ENCODE peak calls at places on chromosomes 12 and 14, in seven cellular contexts. K, V, X, J, U, S and A are unnamed samples.

GRCh38 chr14:58865520-58866281 is 227.9 kb downstream of the DACT1 start:
- DNase-seq in K (peak; percentile 44), V (no peak), X (no peak), J (no peak), U (no peak), S (peak; percentile 11), A (peak; percentile 73)

GRCh38 chr14:64826845-64827244 is 52.9 kb downstream of the SPTB start:
- DNase-seq in K (no peak), V (no peak), X (no peak), J (no peak), U (no peak), S (no peak), A (no peak)

GRCh38 chr14:103755060-103755459 is 39.5 kb downstream of the ZFYVE21 start:
- DNase-seq in K (no peak), V (no peak), X (no peak), J (no peak), U (no peak), S (no peak), A (no peak)

GRCh38 chr12:129193263-129193871 is 340.1 kb downstream of the GLT1D1 start:
- DNase-seq in K (no peak), V (peak; percentile 30), X (peak; percentile 5), J (peak; percentile 29), U (peak; percentile 48), S (peak; percentile 53), A (no peak)

GRCh38 chr12:63353559-63353958 is 202.6 kb upstream of the AVPR1A start:
- DNase-seq in K (no peak), V (peak; percentile 26), X (no peak), J (peak; percentile 12), U (no peak), S (peak; percentile 56), A (peak; percentile 3)

GRCh38 chr14:50335389-50335788 is 23.3 kb downstream of the DMAC2L start:
- DNase-seq in K (no peak), V (peak; percentile 83), X (no peak), J (peak; percentile 54), U (peak; percentile 72), S (peak; percentile 72), A (no peak)

GRCh38 chr12:42469355-42470006 is 120.1 kb downstream of the PRICKLE1 start:
- DNase-seq in K (no peak), V (no peak), X (no peak), J (no peak), U (no peak), S (no peak), A (no peak)

GRCh38 chr12:12880537-12880936 is 10.8 kb upstream of the GPRC5A start:
- DNase-seq in K (no peak), V (no peak), X (no peak), J (no peak), U (no peak), S (no peak), A (no peak)

GRCh38 chr12:120972870-120973543 is 5.3 kb upstream of the HNF1A start:
- DNase-seq in K (no peak), V (no peak), X (peak; percentile 54), J (no peak), U (no peak), S (no peak), A (no peak)

GRCh38 chr12:107309020-107309419 is 215.7 kb upstream of the CRY1 start:
- DNase-seq in K (no peak), V (no peak), X (no peak), J (no peak), U (no peak), S (no peak), A (no peak)

GRCh38 chr12:40253936-40254335 is 29.1 kb downstream of the LRRK2 start:
- DNase-seq in K (no peak), V (peak; percentile 73), X (no peak), J (no peak), U (no peak), S (no peak), A (peak; percentile 12)

GRCh38 chr12:55743967-55744931 is 1.3 kb downstream of the GDF11 start:
- DNase-seq in K (no peak), V (no peak), X (no peak), J (no peak), U (no peak), S (no peak), A (no peak)

GRCh38 chr12:43370299-43370698 is 181.7 kb downstream of the ADAMTS20 start:
- DNase-seq in K (peak; percentile 18), V (peak; percentile 47), X (no peak), J (peak; percentile 17), U (no peak), S (peak; percentile 63), A (peak; percentile 64)

GRCh38 chr12:52233462-52234141 is 559 bp downstream of the KRT7 start:
- DNase-seq in K (no peak), V (no peak), X (no peak), J (peak; percentile 54), U (no peak), S (no peak), A (no peak)

GRCh38 chr14:81137316-81137715 is 83.4 kb downstream of the GTF2A1 start:
- DNase-seq in K (no peak), V (peak; percentile 51), X (no peak), J (peak; percentile 41), U (no peak), S (peak; percentile 64), A (peak; percentile 46)

GRCh38 chr14:72608391-72609204 is 285.3 kb downstream of the DPF3 start:
- DNase-seq in K (peak; percentile 88), V (peak; percentile 95), X (no peak), J (peak; percentile 66), U (peak; percentile 12), S (peak; percentile 93), A (peak; percentile 83)

GRCh38 chr12:109840349-109841073 is 7.3 kb upstream of the TRPV4 start:
- DNase-seq in K (no peak), V (no peak), X (no peak), J (peak; percentile 74), U (peak; percentile 36), S (no peak), A (no peak)

GRCh38 chr14:36522347-36522971 is 2.4 kb upstream of the NKX2-1 start:
- DNase-seq in K (no peak), V (no peak), X (no peak), J (no peak), U (no peak), S (no peak), A (no peak)

GRCh38 chr12:72560370-72560769 is 288.2 kb downstream of the TRHDE start:
- DNase-seq in K (no peak), V (no peak), X (no peak), J (no peak), U (no peak), S (no peak), A (no peak)

GRCh38 chr14:65631040-65631439 is 218.5 kb downstream of the FUT8 start:
- DNase-seq in K (no peak), V (no peak), X (no peak), J (no peak), U (no peak), S (no peak), A (no peak)

GRCh38 chr14:94548999-94549985 is 11.9 kb upstream of the SERPINA4 start:
- DNase-seq in K (peak; percentile 6), V (peak; percentile 57), X (peak; percentile 35), J (peak; percentile 62), U (peak; percentile 59), S (peak; percentile 61), A (no peak)

GRCh38 chr12:46377678-46378077 is 5.1 kb upstream of the SLC38A2 start:
- DNase-seq in K (no peak), V (no peak), X (no peak), J (no peak), U (no peak), S (peak; percentile 59), A (no peak)

GRCh38 chr12:98515368-98516183 is at the start of gene TMPO:
- DNase-seq in K (peak; percentile 66), V (peak; percentile 94), X (peak; percentile 76), J (peak; percentile 95), U (peak; percentile 94), S (peak; percentile 86), A (peak; percentile 68)
- H3K4me3 ChIP-seq in K (peak within 1 kb of the TSS; percentile 90), V (peak within 1 kb of the TSS; percentile 93), X (peak within 1 kb of the TSS; percentile 82), J (peak within 1 kb of the TSS; percentile 78), U (peak within 1 kb of the TSS; percentile 93), S (peak within 1 kb of the TSS; percentile 95), A (peak within 1 kb of the TSS; percentile 99)

GRCh38 chr12:50276068-50276467 is 7.3 kb downstream of the LIMA1 start:
- DNase-seq in K (no peak), V (no peak), X (no peak), J (no peak), U (no peak), S (no peak), A (no peak)

GRCh38 chr12:50276912-50277671 is 6.2 kb downstream of the LIMA1 start:
- DNase-seq in K (no peak), V (no peak), X (no peak), J (no peak), U (no peak), S (no peak), A (no peak)

GRCh38 chr12:50275545-50275944 is 7.8 kb downstream of the LIMA1 start:
- DNase-seq in K (no peak), V (no peak), X (no peak), J (no peak), U (peak; percentile 94), S (no peak), A (no peak)

GRCh38 chr12:50268482-50268881 is 14.8 kb downstream of the LIMA1 start:
- DNase-seq in K (no peak), V (no peak), X (no peak), J (no peak), U (no peak), S (no peak), A (no peak)

GRCh38 chr12:50271724-50272247 is 11.5 kb downstream of the LIMA1 start:
- DNase-seq in K (no peak), V (peak; percentile 35), X (no peak), J (no peak), U (no peak), S (no peak), A (no peak)
- H3K4me3 ChIP-seq in K (no peak overlapping the region), V (no peak overlapping the region), X (no peak overlapping the region), J (no peak overlapping the region), U (no peak overlapping the region), S (no peak overlapping the region), A (no peak overlapping the region)

GRCh38 chr12:3152892-3153291 is 75.7 kb downstream of the TSPAN9 start:
- DNase-seq in K (no peak), V (no peak), X (no peak), J (no peak), U (no peak), S (no peak), A (no peak)

GRCh38 chr12:3152013-3152412 is 74.8 kb downstream of the TSPAN9 start:
- DNase-seq in K (no peak), V (no peak), X (no peak), J (no peak), U (no peak), S (peak; percentile 33), A (no peak)

GRCh38 chr12:3150308-3150670 is 73.1 kb downstream of the TSPAN9 start:
- DNase-seq in K (no peak), V (no peak), X (no peak), J (no peak), U (no peak), S (no peak), A (no peak)

GRCh38 chr12:3149505-3150307 is 72.5 kb downstream of the TSPAN9 start:
- DNase-seq in K (no peak), V (no peak), X (no peak), J (no peak), U (no peak), S (no peak), A (no peak)

GRCh38 chr12:3150820-3151590 is 73.8 kb downstream of the TSPAN9 start:
- DNase-seq in K (no peak), V (peak; percentile 65), X (no peak), J (no peak), U (no peak), S (no peak), A (no peak)
- H3K4me3 ChIP-seq in K (no peak overlapping the region), V (no peak overlapping the region), X (no peak overlapping the region), J (no peak overlapping the region), U (no peak overlapping the region), S (no peak overlapping the region), A (no peak overlapping the region)

GRCh38 chr12:59403259-59403932 is 192.4 kb upstream of the SLC16A7 start:
- DNase-seq in K (peak; percentile 52), V (peak; percentile 63), X (peak; percentile 41), J (peak; percentile 59), U (peak; percentile 46), S (peak; percentile 76), A (peak; percentile 41)
- H3K4me3 ChIP-seq in K (peak overlapping the region; percentile 40), V (no peak overlapping the region), X (no peak overlapping the region), J (no peak overlapping the region), U (no peak overlapping the region), S (peak overlapping the region; percentile 12), A (peak overlapping the region; percentile 25)